ENCODE peak calls at places on chromosomes 4 and X, in nine cellular contexts. Y is stimulated activated naive CD4-positive, alpha-beta T cell; X is T-helper 1 cell; I is RWPE1; G is H7; T is frontal cortex; E is glutamatergic neuron; A is naive thymus-derived CD8-positive, alpha-beta T cell; H is central memory CD4-positive, alpha-beta T cell. M is an unnamed sample.

GRCh38 chr4:7193040-7193958 is 961 bp downstream of the SORCS2 start:
- DNase-seq in Y (no peak), X (no peak), I (no peak), G (peak; percentile 78), T (no peak), E (peak; percentile 46), A (no peak), H (no peak), M (no peak)

GRCh38 chr4:142091085-142091513 is 454.7 kb downstream of the IL15 start:
- DNase-seq in Y (no peak), X (no peak), I (peak; percentile 58), G (no peak), T (no peak), E (no peak), A (no peak), H (no peak), M (no peak)

GRCh38 chrX:69759921-69760625 is 144.2 kb downstream of the EDA start:
- DNase-seq in Y (no peak), X (no peak), I (no peak), G (no peak), T (peak; percentile 1), E (no peak), A (no peak), H (no peak), M (no peak)

GRCh38 chrX:39726810-39727209 is 370.9 kb downstream of the BCOR start:
- DNase-seq in Y (no peak), X (no peak), I (no peak), G (no peak), T (no peak), E (peak; percentile 83), A (no peak), H (no peak), M (no peak)

GRCh38 chrX:152632445-152633097 is 5.1 kb upstream of the GABRQ start:
- DNase-seq in Y (no peak), X (no peak), I (peak; percentile 16), G (no peak), T (no peak), E (peak; percentile 75), A (no peak), H (no peak), M (peak; percentile 10)

GRCh38 chr4:77202491-77202890 is 45.5 kb downstream of the CCNG2 start:
- DNase-seq in Y (no peak), X (no peak), I (peak; percentile 79), G (no peak), T (no peak), E (no peak), A (no peak), H (no peak), M (no peak)

GRCh38 chrX:40573763-40574162 is 7.0 kb upstream of the ATP6AP2 start:
- DNase-seq in Y (no peak), X (no peak), I (no peak), G (no peak), T (no peak), E (peak; percentile 23), A (no peak), H (peak; percentile 32), M (no peak)

GRCh38 chr4:126916626-126917140 is 716.1 kb upstream of the INTU start:
- DNase-seq in Y (no peak), X (no peak), I (no peak), G (no peak), T (no peak), E (no peak), A (no peak), H (no peak), M (no peak)

GRCh38 chr4:17189322-17189721 is 290.9 kb upstream of the LDB2 start:
- DNase-seq in Y (no peak), X (no peak), I (no peak), G (no peak), T (no peak), E (no peak), A (no peak), H (no peak), M (no peak)

GRCh38 chrX:48558270-48558669 is 16.0 kb upstream of the RBM3 start:
- DNase-seq in Y (no peak), X (no peak), I (peak; percentile 81), G (no peak), T (no peak), E (no peak), A (no peak), H (no peak), M (no peak)

GRCh38 chr4:185573651-185574199 is 38.4 kb upstream of the PDLIM3 start:
- DNase-seq in Y (no peak), X (no peak), I (peak; percentile 66), G (peak; percentile 68), T (no peak), E (peak; percentile 30), A (no peak), H (no peak), M (no peak)

GRCh38 chr4:142126890-142127497 is 490.6 kb downstream of the IL15 start:
- DNase-seq in Y (peak; percentile 52), X (peak; percentile 37), I (peak; percentile 32), G (peak; percentile 7), T (peak; percentile 16), E (peak; percentile 38), A (peak; percentile 53), H (peak; percentile 47), M (peak; percentile 64)

GRCh38 chr4:65865489-65865888 is 195.2 kb upstream of the EPHA5 start:
- DNase-seq in Y (no peak), X (no peak), I (peak; percentile 1), G (peak; percentile 18), T (no peak), E (no peak), A (no peak), H (no peak), M (no peak)

GRCh38 chr4:20773144-20773997 is 73.1 kb downstream of the PACRGL start:
- DNase-seq in Y (no peak), X (no peak), I (peak; percentile 59), G (peak; percentile 37), T (peak; percentile 44), E (peak; percentile 45), A (peak; percentile 7), H (peak; percentile 16), M (peak; percentile 60)

GRCh38 chrX:71909956-71910355 is 689 bp upstream of the NHSL2 start:
- DNase-seq in Y (no peak), X (no peak), I (no peak), G (peak; percentile 49), T (no peak), E (peak; percentile 64), A (no peak), H (no peak), M (no peak)

GRCh38 chr4:1172971-1173757 is 781 bp upstream of the SPON2 start:
- DNase-seq in Y (no peak), X (no peak), I (no peak), G (no peak), T (no peak), E (peak; percentile 56), A (no peak), H (no peak), M (no peak)

GRCh38 chr4:19329631-19330030 is 922.1 kb upstream of the SLIT2 start:
- DNase-seq in Y (no peak), X (no peak), I (no peak), G (no peak), T (no peak), E (no peak), A (no peak), H (no peak), M (no peak)

GRCh38 chr4:118112647-118113046 is 78.4 kb downstream of the NDST3 start:
- DNase-seq in Y (no peak), X (no peak), I (no peak), G (no peak), T (no peak), E (no peak), A (no peak), H (no peak), M (no peak)

GRCh38 chr4:168486961-168487820 is 6.9 kb upstream of the DDX60L start:
- DNase-seq in Y (no peak), X (no peak), I (peak; percentile 78), G (no peak), T (no peak), E (no peak), A (no peak), H (no peak), M (no peak)

GRCh38 chr4:84800256-84800655 is 166.2 kb downstream of the WDFY3 start:
- DNase-seq in Y (no peak), X (no peak), I (peak; percentile 60), G (no peak), T (no peak), E (no peak), A (no peak), H (no peak), M (no peak)

GRCh38 chrX:68599256-68600152 is 48.0 kb upstream of the STARD8 start:
- DNase-seq in Y (no peak), X (no peak), I (no peak), G (peak; percentile 5), T (no peak), E (no peak), A (no peak), H (no peak), M (no peak)

GRCh38 chrX:126723881-126724280 is 95.6 kb upstream of the PRR32 start:
- DNase-seq in Y (no peak), X (no peak), I (no peak), G (no peak), T (no peak), E (no peak), A (no peak), H (no peak), M (no peak)

GRCh38 chrX:29308726-29309125 is 721.5 kb downstream of the IL1RAPL1 start:
- DNase-seq in Y (no peak), X (no peak), I (no peak), G (peak; percentile 40), T (no peak), E (no peak), A (no peak), H (no peak), M (no peak)

GRCh38 chr4:30380404-30380998 is 339.7 kb upstream of the PCDH7 start:
- DNase-seq in Y (no peak), X (no peak), I (peak; percentile 8), G (peak; percentile 8), T (no peak), E (peak; percentile 70), A (no peak), H (no peak), M (peak; percentile 17)

GRCh38 chrX:18887821-18888205 is 96.1 kb downstream of the PHKA2 start:
- DNase-seq in Y (no peak), X (no peak), I (no peak), G (no peak), T (no peak), E (no peak), A (no peak), H (no peak), M (no peak)

GRCh38 chrX:149074429-149074828 is 430.7 kb downstream of the IDS start:
- DNase-seq in Y (no peak), X (no peak), I (no peak), G (no peak), T (no peak), E (no peak), A (no peak), H (no peak), M (no peak)

GRCh38 chrX:71652405-71652804 is 14.9 kb upstream of the LOC101059915 start:
- DNase-seq in Y (peak; percentile 24), X (peak; percentile 24), I (peak; percentile 13), G (peak; percentile 61), T (no peak), E (peak; percentile 28), A (peak; percentile 33), H (peak; percentile 48), M (peak; percentile 4)